ENCODE peak calls at places on chromosome 17, in four cellular contexts. O is activated CD4-positive, alpha-beta memory T cell treated with anti-CD3 and anti-CD28 coated beads, Interleukin-2, amount 10 ng/mL, durations not matched to agents 7 days and 5 days; C is H54; F is activated CD8-positive, alpha-beta T cell treated with anti-CD3 and anti-CD28 coated beads, Interleukin-2, amount 10 ng/mL, durations not matched to agents 7 days and 5 days. E is an unnamed sample.

GRCh38 chr17:2982854-2983636 is 80.4 kb downstream of the OR1D5 start:
- DNase-seq in O (no peak), F (no peak), C (peak), E (peak)

GRCh38 chr17:47305302-47305923 is 18.3 kb upstream of the EFCAB13 start:
- DNase-seq in C (peak), F (no peak), O (no peak), E (peak)

GRCh38 chr17:17547210-17547764 is 44.2 kb downstream of the PEMT start:
- DNase-seq in O (no peak), F (no peak), C (no peak), E (no peak)

GRCh38 chr17:7393613-7394451 is 493 bp downstream of the PLSCR3 start:
- DNase-seq in F (peak), O (peak), C (no peak), E (no peak)

GRCh38 chr17:67441052-67441738 is 64.1 kb downstream of the PITPNC1 start:
- DNase-seq in F (peak), O (peak), C (peak), E (peak)

GRCh38 chr17:78491236-78492115 is 85.7 kb downstream of the DNAH17 start:
- DNase-seq in F (no peak), C (no peak), O (no peak), E (no peak)

GRCh38 chr17:59427425-59427921 is 96.0 kb downstream of the YPEL2 start:
- DNase-seq in C (peak), F (peak), O (peak), E (peak)

GRCh38 chr17:81416612-81417011 is 21.4 kb downstream of the BAHCC1 start:
- DNase-seq in C (no peak), F (no peak), O (no peak), E (no peak)

GRCh38 chr17:72004011-72004427 is 116.8 kb upstream of the SOX9 start:
- DNase-seq in O (no peak), C (no peak), F (no peak), E (no peak)

GRCh38 chr17:43907425-43907981 is at the start of gene MPP2:
- DNase-seq in O (peak), F (peak), C (peak), E (peak)

GRCh38 chr17:46782250-46782953 is 36.1 kb downstream of the WNT3 start:
- DNase-seq in C (peak), O (peak), F (peak), E (no peak)

GRCh38 chr17:37541880-37542675 is 52.4 kb downstream of the DUSP14 start:
- DNase-seq in F (no peak), C (no peak), O (no peak), E (peak)

GRCh38 chr17:77427471-77427991 is 286.8 kb downstream of the SEC14L1 start:
- DNase-seq in C (peak), F (no peak), O (no peak), E (peak)

GRCh38 chr17:48544356-48545021 is 420 bp downstream of the HOXB2 start:
- DNase-seq in C (no peak), O (peak), F (peak), E (peak)

GRCh38 chr17:44331249-44331760 is 6.7 kb upstream of the SLC25A39 start:
- DNase-seq in F (peak), C (no peak), O (peak), E (peak)

GRCh38 chr17:4806420-4806769 is 557 bp upstream of the PLD2 start:
- DNase-seq in F (no peak), O (no peak), C (no peak), E (no peak)

GRCh38 chr17:77613181-77613580 is 345.3 kb upstream of the TNRC6C start:
- DNase-seq in O (no peak), C (no peak), F (no peak), E (no peak)

GRCh38 chr17:46002311-46002972 is 3.4 kb downstream of the STH start:
- DNase-seq in O (peak), F (peak), C (peak), E (peak)

GRCh38 chr17:519450-520212 is 167.0 kb upstream of the RPH3AL start:
- DNase-seq in F (no peak), C (no peak), O (no peak), E (no peak)

GRCh38 chr17:17171991-17172939 is 33.9 kb downstream of the PLD6 start:
- DNase-seq in F (no peak), C (no peak), O (no peak), E (no peak)

GRCh38 chr17:73194514-73195222 is 1.8 kb downstream of the COG1 start:
- DNase-seq in O (no peak), C (peak), F (no peak), E (peak)

GRCh38 chr17:74165811-74166365 is 37.6 kb upstream of the RPL38 start:
- DNase-seq in O (no peak), C (no peak), F (no peak), E (no peak)

GRCh38 chr17:30586818-30587595 is 109.8 kb downstream of the GOSR1 start:
- DNase-seq in C (peak), F (no peak), O (no peak), E (peak)

GRCh38 chr17:74736423-74737298 is at the start of gene RAB37:
- DNase-seq in O (peak), C (no peak), F (peak), E (no peak)

GRCh38 chr17:77329741-77330531 is 189.2 kb downstream of the SEC14L1 start:
- DNase-seq in C (no peak), F (no peak), O (no peak), E (no peak)

GRCh38 chr17:10352866-10353265 is 19.9 kb downstream of the MYH13 start:
- DNase-seq in C (no peak), O (no peak), F (no peak), E (no peak)

GRCh38 chr17:64045176-64045575 is 24.7 kb upstream of the ICAM2 start:
- DNase-seq in C (no peak), F (no peak), O (no peak), E (no peak)

GRCh38 chr17:62741290-62741689 is 66.8 kb downstream of the MARCHF10 start:
- DNase-seq in F (no peak), O (no peak), C (no peak), E (no peak)

E was measured in IMR-90.